ENCODE peak calls at places on chromosomes 2 and 18, in six cellular contexts. One of them, this sample, is unnamed.

GRCh38 chr18:36075862-36076587 is 8.7 kb upstream of the RPRD1A start:
- DNase-seq in stomach: no peak
- DNase-seq in HCT116: no peak
- DNase-seq in sigmoid colon: no peak
- DNase-seq in testis: no peak
- DNase-seq in K562: no peak
- DNase-seq in this sample: no peak

GRCh38 chr18:3172081-3172480 is 47.7 kb downstream of the MYOM1 start:
- DNase-seq in stomach: no peak
- DNase-seq in HCT116: no peak
- DNase-seq in sigmoid colon: no peak
- DNase-seq in testis: no peak
- DNase-seq in K562: no peak
- DNase-seq in this sample: no peak

GRCh38 chr2:204022550-204022949 is 86.0 kb downstream of the ICOS start:
- DNase-seq in stomach: no peak
- DNase-seq in HCT116: no peak
- DNase-seq in sigmoid colon: no peak
- DNase-seq in testis: no peak
- DNase-seq in K562: no peak
- DNase-seq in this sample: no peak

GRCh38 chr18:59672125-59672769 is 25.0 kb downstream of the CCBE1 start:
- DNase-seq in stomach: no peak
- DNase-seq in HCT116: no peak
- DNase-seq in sigmoid colon: peak; percentile 75
- DNase-seq in testis: no peak
- DNase-seq in K562: no peak
- DNase-seq in this sample: no peak

GRCh38 chr2:146721486-146721885 is 1123.3 kb upstream of the ACVR2A start:
- DNase-seq in stomach: peak; percentile 35
- DNase-seq in HCT116: no peak
- DNase-seq in sigmoid colon: no peak
- DNase-seq in testis: no peak
- DNase-seq in K562: no peak
- DNase-seq in this sample: no peak

GRCh38 chr2:18837233-18837632 is 247.9 kb upstream of the NT5C1B start:
- DNase-seq in stomach: no peak
- DNase-seq in HCT116: no peak
- DNase-seq in sigmoid colon: no peak
- DNase-seq in testis: peak; percentile 51
- DNase-seq in K562: no peak
- DNase-seq in this sample: no peak

GRCh38 chr2:114022360-114023085 is 132.6 kb downstream of the ACTR3 start:
- DNase-seq in stomach: no peak
- DNase-seq in HCT116: peak; percentile 61
- DNase-seq in sigmoid colon: no peak
- DNase-seq in testis: no peak
- DNase-seq in K562: no peak
- DNase-seq in this sample: peak; percentile 45

GRCh38 chr2:35989523-35989922 is 366.1 kb upstream of the CRIM1 start:
- DNase-seq in stomach: no peak
- DNase-seq in HCT116: no peak
- DNase-seq in sigmoid colon: no peak
- DNase-seq in testis: no peak
- DNase-seq in K562: no peak
- DNase-seq in this sample: no peak

GRCh38 chr2:54240515-54241219 is 15.4 kb downstream of the TSPYL6 start:
- DNase-seq in stomach: no peak
- DNase-seq in HCT116: no peak
- DNase-seq in sigmoid colon: peak; percentile 85
- DNase-seq in testis: no peak
- DNase-seq in K562: no peak
- DNase-seq in this sample: no peak

GRCh38 chr18:79546781-79547272 is 132.8 kb upstream of the CTDP1 start:
- DNase-seq in stomach: peak; percentile 16
- DNase-seq in HCT116: no peak
- DNase-seq in sigmoid colon: no peak
- DNase-seq in testis: no peak
- DNase-seq in K562: no peak
- DNase-seq in this sample: no peak

GRCh38 chr2:222318712-222319575 is 20.1 kb upstream of the PAX3 start:
- DNase-seq in stomach: no peak
- DNase-seq in HCT116: no peak
- DNase-seq in sigmoid colon: no peak
- DNase-seq in testis: peak; percentile 74
- DNase-seq in K562: no peak
- DNase-seq in this sample: no peak

GRCh38 chr2:85893428-85894258 is 4.9 kb upstream of the ST3GAL5 start:
- DNase-seq in stomach: no peak
- DNase-seq in HCT116: no peak
- DNase-seq in sigmoid colon: no peak
- DNase-seq in testis: no peak
- DNase-seq in K562: no peak
- DNase-seq in this sample: no peak

GRCh38 chr18:59149007-59149406 is 9.3 kb downstream of the SEC11C start:
- DNase-seq in stomach: no peak
- DNase-seq in HCT116: no peak
- DNase-seq in sigmoid colon: no peak
- DNase-seq in testis: no peak
- DNase-seq in K562: no peak
- DNase-seq in this sample: no peak

GRCh38 chr18:28176674-28176932 is 327 bp downstream of the CDH2 start:
- DNase-seq in stomach: no peak
- DNase-seq in HCT116: no peak
- DNase-seq in sigmoid colon: no peak
- DNase-seq in testis: no peak
- DNase-seq in K562: no peak
- DNase-seq in this sample: no peak

GRCh38 chr2:241069821-241070281 is 32.2 kb downstream of the MTERF4 start:
- DNase-seq in stomach: peak; percentile 53
- DNase-seq in HCT116: no peak
- DNase-seq in sigmoid colon: peak; percentile 58
- DNase-seq in testis: peak; percentile 13
- DNase-seq in K562: peak; percentile 42
- DNase-seq in this sample: no peak

GRCh38 chr2:26672818-26673393 is 19.6 kb upstream of the KCNK3 start:
- DNase-seq in stomach: no peak
- DNase-seq in HCT116: no peak
- DNase-seq in sigmoid colon: peak; percentile 44
- DNase-seq in testis: no peak
- DNase-seq in K562: no peak
- DNase-seq in this sample: no peak

GRCh38 chr2:25283921-25284320 is 57.8 kb downstream of the DNMT3A start:
- DNase-seq in stomach: no peak
- DNase-seq in HCT116: no peak
- DNase-seq in sigmoid colon: no peak
- DNase-seq in testis: no peak
- DNase-seq in K562: no peak
- DNase-seq in this sample: no peak

GRCh38 chr2:227404575-227404974 is 16.8 kb upstream of the SCYGR1 start:
- DNase-seq in stomach: no peak
- DNase-seq in HCT116: no peak
- DNase-seq in sigmoid colon: no peak
- DNase-seq in testis: no peak
- DNase-seq in K562: no peak
- DNase-seq in this sample: no peak

GRCh38 chr2:152418688-152419087 is 83.7 kb downstream of the FMNL2 start:
- DNase-seq in stomach: no peak
- DNase-seq in HCT116: no peak
- DNase-seq in sigmoid colon: no peak
- DNase-seq in testis: no peak
- DNase-seq in K562: no peak
- DNase-seq in this sample: peak; percentile 24

GRCh38 chr2:152419944-152420813 is 85.2 kb downstream of the FMNL2 start:
- DNase-seq in stomach: no peak
- DNase-seq in HCT116: no peak
- DNase-seq in sigmoid colon: no peak
- DNase-seq in testis: no peak
- DNase-seq in K562: no peak
- DNase-seq in this sample: no peak

GRCh38 chr2:152420923-152421322 is 85.9 kb downstream of the FMNL2 start:
- DNase-seq in stomach: no peak
- DNase-seq in HCT116: no peak
- DNase-seq in sigmoid colon: no peak
- DNase-seq in testis: no peak
- DNase-seq in K562: no peak
- DNase-seq in this sample: no peak

GRCh38 chr2:152423684-152424083 is 88.7 kb downstream of the FMNL2 start:
- DNase-seq in stomach: no peak
- DNase-seq in HCT116: no peak
- DNase-seq in sigmoid colon: no peak
- DNase-seq in testis: no peak
- DNase-seq in K562: no peak
- DNase-seq in this sample: no peak

DNA sequence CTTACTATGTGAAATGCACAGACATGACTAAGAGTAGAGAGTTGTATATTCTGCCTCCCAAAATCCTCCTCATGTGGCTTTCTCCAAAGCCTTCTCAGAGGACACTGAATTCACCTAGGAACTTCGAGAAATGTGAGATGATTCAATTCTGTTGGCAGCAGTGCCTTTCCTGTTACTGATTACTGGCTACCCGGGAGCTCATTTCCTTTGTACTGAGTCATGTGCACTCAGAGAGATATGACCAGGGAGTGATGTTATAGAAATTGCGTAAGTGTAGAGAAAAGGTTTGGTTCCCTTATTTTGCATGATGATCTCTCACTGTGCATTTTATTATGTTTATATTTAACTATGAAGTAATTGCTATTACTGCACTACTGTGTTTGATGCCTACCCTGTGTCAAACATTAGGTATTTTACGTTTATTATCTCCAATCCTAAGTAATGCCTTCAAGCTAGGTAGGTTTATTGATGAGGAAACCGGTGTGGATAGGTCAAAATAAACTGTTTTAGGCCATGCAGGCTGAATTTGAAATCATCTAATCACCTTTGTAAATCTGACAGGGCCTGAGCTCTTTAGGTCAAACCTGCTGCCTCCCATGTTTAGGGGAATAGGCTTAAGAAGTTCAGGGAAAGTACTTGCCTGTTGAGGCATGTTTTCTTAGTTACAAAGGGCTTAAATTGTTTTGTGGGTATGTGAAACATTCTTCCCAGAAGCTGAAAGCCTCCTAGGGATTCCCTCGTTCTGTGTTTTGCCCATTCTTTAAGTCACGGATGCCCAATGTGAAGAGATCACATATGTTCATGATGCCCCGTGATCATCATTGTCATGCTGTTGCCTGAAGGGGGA is 86.8 kb downstream of the FMNL2 start:
- DNase-seq in stomach: peak; percentile 42
- DNase-seq in HCT116: peak; percentile 75
- DNase-seq in sigmoid colon: no peak
- DNase-seq in testis: peak; percentile 23
- DNase-seq in K562: no peak
- DNase-seq in this sample: no peak
- TF ChIP-seq POLR2A in stomach: no peak
- TF ChIP-seq POLR2A in HCT116: no peak
- TF ChIP-seq POLR2A in sigmoid colon: no peak
- TF ChIP-seq POLR2A in testis: no peak
- TF ChIP-seq POLR2A in K562: no peak
- TF ChIP-seq POLR2A in this sample: no peak

GRCh38 chr2:186498834-186499233 is 12.8 kb downstream of the ZC3H15 start:
- DNase-seq in stomach: no peak
- DNase-seq in HCT116: no peak
- DNase-seq in sigmoid colon: no peak
- DNase-seq in testis: no peak
- DNase-seq in K562: no peak
- DNase-seq in this sample: no peak

GRCh38 chr2:186508263-186508662 is 22.2 kb downstream of the ZC3H15 start:
- DNase-seq in stomach: no peak
- DNase-seq in HCT116: no peak
- DNase-seq in sigmoid colon: no peak
- DNase-seq in testis: no peak
- DNase-seq in K562: no peak
- DNase-seq in this sample: no peak

DNA sequence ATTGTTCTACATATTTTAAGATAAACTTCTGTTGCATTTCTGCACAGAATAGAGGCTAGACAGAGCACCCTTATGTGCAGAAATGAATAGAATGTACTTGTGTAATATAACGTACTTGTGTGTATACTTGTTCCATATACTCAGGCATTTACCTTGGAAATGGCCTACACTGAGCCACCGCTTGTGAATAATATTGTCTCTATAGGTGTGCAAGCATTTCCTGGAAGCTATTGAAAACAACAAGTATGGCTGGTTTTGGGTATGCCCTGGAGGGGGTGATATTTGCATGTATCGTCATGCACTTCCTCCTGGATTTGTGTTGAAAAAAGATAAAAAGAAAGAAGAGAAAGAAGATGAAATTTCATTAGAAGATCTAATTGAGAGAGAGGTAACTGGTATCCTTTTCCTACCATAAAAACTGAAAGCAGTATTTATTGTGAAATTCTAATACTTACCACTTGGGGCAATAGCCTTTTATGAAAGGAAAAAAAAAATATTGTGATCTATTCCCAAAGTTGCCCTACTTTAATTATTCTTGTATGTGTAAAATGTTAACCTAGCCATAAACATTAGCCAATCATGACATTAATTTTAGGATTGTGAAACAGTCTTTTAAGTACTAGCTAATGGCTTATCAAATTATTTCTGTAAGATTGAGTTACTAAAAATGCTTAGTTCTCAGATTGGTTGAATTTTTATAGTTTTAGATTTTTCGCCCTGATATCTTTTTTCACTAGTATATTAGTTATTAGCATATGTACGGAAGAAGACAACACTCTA is 18.0 kb downstream of the ZC3H15 start:
- DNase-seq in stomach: no peak
- DNase-seq in HCT116: no peak
- DNase-seq in sigmoid colon: no peak
- DNase-seq in testis: no peak
- DNase-seq in K562: no peak
- DNase-seq in this sample: no peak
- H3K36me3 ChIP-seq in stomach: peaks cover 45% of the 10 kb centered on the region
- H3K36me3 ChIP-seq in HCT116: peaks cover 53% of the 10 kb centered on the region
- H3K36me3 ChIP-seq in sigmoid colon: peaks cover 91% of the 10 kb centered on the region
- H3K36me3 ChIP-seq in testis: no peaks in the 10 kb centered on the region
- H3K36me3 ChIP-seq in K562: peaks cover 99% of the 10 kb centered on the region
- H3K36me3 ChIP-seq in this sample: peaks cover 15% of the 10 kb centered on the region

DNA sequence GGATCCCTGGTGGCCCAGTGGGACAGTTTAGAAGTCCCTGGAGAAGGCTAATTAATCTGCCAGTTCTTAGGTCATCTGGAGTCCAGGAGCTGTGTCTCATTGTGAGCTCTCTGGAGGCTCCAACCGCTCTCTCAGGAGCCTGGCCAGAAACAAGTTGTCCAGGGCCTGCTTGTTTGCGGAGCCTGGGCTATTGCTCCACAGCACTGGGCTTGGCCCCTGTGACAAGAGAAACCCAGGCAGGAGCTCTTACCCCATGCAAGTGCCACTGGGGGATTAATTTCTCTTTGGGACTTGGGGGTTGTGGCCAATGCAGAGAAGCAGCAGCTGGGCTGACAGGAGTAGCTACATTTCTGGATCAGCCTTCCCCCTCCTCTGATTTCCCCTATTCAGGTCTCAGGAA is 24.5 kb upstream of the TNP1 start:
- DNase-seq in stomach: no peak
- DNase-seq in HCT116: no peak
- DNase-seq in sigmoid colon: no peak
- DNase-seq in testis: no peak
- DNase-seq in K562: no peak
- DNase-seq in this sample: no peak
- TF ChIP-seq POLR2A in stomach: no peak
- TF ChIP-seq POLR2A in HCT116: no peak
- TF ChIP-seq POLR2A in sigmoid colon: no peak
- TF ChIP-seq POLR2A in testis: no peak
- TF ChIP-seq POLR2A in K562: no peak
- TF ChIP-seq POLR2A in this sample: no peak

GRCh38 chr2:46989491-46990230 is 74.1 kb upstream of the MCFD2 start:
- DNase-seq in stomach: no peak
- DNase-seq in HCT116: no peak
- DNase-seq in sigmoid colon: no peak
- DNase-seq in testis: no peak
- DNase-seq in K562: no peak
- DNase-seq in this sample: no peak
- H3K36me3 ChIP-seq in stomach: peaks cover 12% of the 10 kb centered on the region
- H3K36me3 ChIP-seq in HCT116: no peaks in the 10 kb centered on the region
- H3K36me3 ChIP-seq in sigmoid colon: peaks cover 17% of the 10 kb centered on the region
- H3K36me3 ChIP-seq in testis: no peaks in the 10 kb centered on the region
- H3K36me3 ChIP-seq in K562: peaks cover 11% of the 10 kb centered on the region
- H3K36me3 ChIP-seq in this sample: peaks cover 12% of the 10 kb centered on the region